ENCODE peak calls at places on chromosomes 3 and 15, in eight cellular contexts. One of them, this sample, is unnamed.

GRCh38 chr15:89932880-89933279 is 20.1 kb upstream of the ARPIN start:
- DNase-seq in fibroblast of the conjunctiva: no peak
- DNase-seq in mesothelial cell of epicardium: no peak
- DNase-seq in stimulated activated CD4-positive, alpha-beta T cell treated with anti-CD3 and anti-CD28 coated beads, TNF-alpha, amount 100 ng/mL, for 24 hours: no peak
- DNase-seq in AG09309: no peak
- DNase-seq in T1000: no peak
- DNase-seq in COLO829: no peak
- DNase-seq in left colon: no peak
- DNase-seq in this sample: no peak

GRCh38 chr3:45105855-45106655 is 40.1 kb downstream of the CDCP1 start:
- DNase-seq in AG09309: peak
- DNase-seq in fibroblast of the conjunctiva: no peak
- DNase-seq in mesothelial cell of epicardium: no peak
- DNase-seq in left colon: no peak
- DNase-seq in stimulated activated CD4-positive, alpha-beta T cell treated with anti-CD3 and anti-CD28 coated beads, TNF-alpha, amount 100 ng/mL, for 24 hours: peak
- DNase-seq in COLO829: peak
- DNase-seq in T1000: peak
- DNase-seq in this sample: peak

GRCh38 chr3:171811913-171812321 is 1.6 kb upstream of the PLD1 start:
- DNase-seq in left colon: no peak
- DNase-seq in COLO829: no peak
- DNase-seq in AG09309: peak
- DNase-seq in fibroblast of the conjunctiva: peak
- DNase-seq in mesothelial cell of epicardium: no peak
- DNase-seq in T1000: no peak
- DNase-seq in stimulated activated CD4-positive, alpha-beta T cell treated with anti-CD3 and anti-CD28 coated beads, TNF-alpha, amount 100 ng/mL, for 24 hours: no peak
- DNase-seq in this sample: no peak

GRCh38 chr3:12681586-12682371 is 17.9 kb upstream of the RAF1 start:
- DNase-seq in stimulated activated CD4-positive, alpha-beta T cell treated with anti-CD3 and anti-CD28 coated beads, TNF-alpha, amount 100 ng/mL, for 24 hours: no peak
- DNase-seq in T1000: no peak
- DNase-seq in fibroblast of the conjunctiva: peak
- DNase-seq in COLO829: no peak
- DNase-seq in AG09309: peak
- DNase-seq in left colon: no peak
- DNase-seq in mesothelial cell of epicardium: no peak
- DNase-seq in this sample: no peak

GRCh38 chr15:48358229-48358641 is 27.0 kb downstream of the DUT start:
- DNase-seq in stimulated activated CD4-positive, alpha-beta T cell treated with anti-CD3 and anti-CD28 coated beads, TNF-alpha, amount 100 ng/mL, for 24 hours: no peak
- DNase-seq in COLO829: no peak
- DNase-seq in fibroblast of the conjunctiva: peak
- DNase-seq in left colon: no peak
- DNase-seq in T1000: no peak
- DNase-seq in AG09309: no peak
- DNase-seq in mesothelial cell of epicardium: no peak
- DNase-seq in this sample: peak

GRCh38 chr15:35507932-35508638 is 37.9 kb downstream of the DPH6 start:
- DNase-seq in stimulated activated CD4-positive, alpha-beta T cell treated with anti-CD3 and anti-CD28 coated beads, TNF-alpha, amount 100 ng/mL, for 24 hours: no peak
- DNase-seq in fibroblast of the conjunctiva: no peak
- DNase-seq in left colon: no peak
- DNase-seq in AG09309: no peak
- DNase-seq in T1000: no peak
- DNase-seq in mesothelial cell of epicardium: peak
- DNase-seq in COLO829: no peak
- DNase-seq in this sample: peak

GRCh38 chr3:184636774-184637316 is 75.0 kb downstream of the MAGEF1 start:
- DNase-seq in mesothelial cell of epicardium: no peak
- DNase-seq in T1000: no peak
- DNase-seq in fibroblast of the conjunctiva: peak
- DNase-seq in left colon: no peak
- DNase-seq in AG09309: peak
- DNase-seq in COLO829: peak
- DNase-seq in stimulated activated CD4-positive, alpha-beta T cell treated with anti-CD3 and anti-CD28 coated beads, TNF-alpha, amount 100 ng/mL, for 24 hours: peak
- DNase-seq in this sample: peak

GRCh38 chr3:169980055-169980454 is 13.4 kb downstream of the SEC62 start:
- DNase-seq in AG09309: peak
- DNase-seq in mesothelial cell of epicardium: no peak
- DNase-seq in stimulated activated CD4-positive, alpha-beta T cell treated with anti-CD3 and anti-CD28 coated beads, TNF-alpha, amount 100 ng/mL, for 24 hours: no peak
- DNase-seq in COLO829: no peak
- DNase-seq in T1000: no peak
- DNase-seq in fibroblast of the conjunctiva: no peak
- DNase-seq in left colon: no peak
- DNase-seq in this sample: no peak

GRCh38 chr3:125401402-125401801 is 26.3 kb upstream of the ZNF148 start:
- DNase-seq in T1000: no peak
- DNase-seq in COLO829: no peak
- DNase-seq in stimulated activated CD4-positive, alpha-beta T cell treated with anti-CD3 and anti-CD28 coated beads, TNF-alpha, amount 100 ng/mL, for 24 hours: no peak
- DNase-seq in left colon: no peak
- DNase-seq in AG09309: no peak
- DNase-seq in mesothelial cell of epicardium: no peak
- DNase-seq in fibroblast of the conjunctiva: no peak
- DNase-seq in this sample: no peak

GRCh38 chr3:69306239-69307185 is 79.4 kb downstream of the FRMD4B start:
- DNase-seq in T1000: peak
- DNase-seq in fibroblast of the conjunctiva: peak
- DNase-seq in stimulated activated CD4-positive, alpha-beta T cell treated with anti-CD3 and anti-CD28 coated beads, TNF-alpha, amount 100 ng/mL, for 24 hours: peak
- DNase-seq in left colon: peak
- DNase-seq in COLO829: peak
- DNase-seq in AG09309: peak
- DNase-seq in mesothelial cell of epicardium: peak
- DNase-seq in this sample: peak

GRCh38 chr15:28913171-28913765 is 27.5 kb downstream of the APBA2 start:
- DNase-seq in COLO829: no peak
- DNase-seq in T1000: no peak
- DNase-seq in AG09309: no peak
- DNase-seq in fibroblast of the conjunctiva: no peak
- DNase-seq in left colon: no peak
- DNase-seq in mesothelial cell of epicardium: no peak
- DNase-seq in stimulated activated CD4-positive, alpha-beta T cell treated with anti-CD3 and anti-CD28 coated beads, TNF-alpha, amount 100 ng/mL, for 24 hours: no peak
- DNase-seq in this sample: peak

GRCh38 chr15:59244337-59244736 is 37.7 kb downstream of the LDHAL6B start:
- DNase-seq in stimulated activated CD4-positive, alpha-beta T cell treated with anti-CD3 and anti-CD28 coated beads, TNF-alpha, amount 100 ng/mL, for 24 hours: no peak
- DNase-seq in left colon: no peak
- DNase-seq in fibroblast of the conjunctiva: no peak
- DNase-seq in T1000: no peak
- DNase-seq in AG09309: no peak
- DNase-seq in mesothelial cell of epicardium: no peak
- DNase-seq in COLO829: no peak
- DNase-seq in this sample: peak

This sample was measured in SK-MEL-5.